ENCODE peak calls at places on chromosomes 12 and 14, in eight cellular contexts. S, H, U, N, R, T, B and Z are unnamed samples.

GRCh38 chr12:117441751-117442150 is 80.3 kb upstream of the NOS1 start:
- DNase-seq in S (no peak), H (no peak), U (no peak), N (no peak), R (no peak), T (no peak), B (peak), Z (no peak)

GRCh38 chr12:127559349-127560040 is 707.5 kb upstream of the TMEM132C start:
- DNase-seq in S (peak), H (no peak), U (peak), N (peak), R (peak), T (no peak), B (peak), Z (no peak)

GRCh38 chr14:44778562-44778961 is 183.2 kb downstream of the KLHL28 start:
- DNase-seq in S (no peak), H (no peak), U (no peak), N (no peak), R (peak), T (no peak), B (no peak), Z (peak)

GRCh38 chr12:868722-869121 is 80.8 kb downstream of the RAD52 start:
- DNase-seq in S (no peak), H (no peak), U (no peak), N (no peak), R (no peak), T (no peak), B (no peak), Z (no peak)

GRCh38 chr12:49105504-49106120 is 5.0 kb downstream of the LMBR1L start:
- DNase-seq in S (no peak), H (no peak), U (no peak), N (no peak), R (no peak), T (no peak), B (peak), Z (peak)

GRCh38 chr12:68865399-68866154 is 57.6 kb downstream of the MDM2 start:
- DNase-seq in S (no peak), H (no peak), U (no peak), N (no peak), R (no peak), T (no peak), B (no peak), Z (no peak)

GRCh38 chr14:74290415-74290814 is 12.3 kb downstream of the ABCD4 start:
- DNase-seq in S (no peak), H (no peak), U (no peak), N (no peak), R (no peak), T (no peak), B (no peak), Z (no peak)

GRCh38 chr12:41277019-41277770 is 89.1 kb downstream of the PDZRN4 start:
- DNase-seq in S (no peak), H (no peak), U (no peak), N (peak), R (peak), T (no peak), B (no peak), Z (peak)

GRCh38 chr12:84594157-84594556 is 318.4 kb downstream of the SLC6A15 start:
- DNase-seq in S (no peak), H (no peak), U (no peak), N (no peak), R (no peak), T (no peak), B (no peak), Z (no peak)